ENCODE peak calls at places on chromosomes 11 and 22, in six cellular contexts. F, P, K, U, I and L are unnamed samples.

GRCh38 chr11:109033627-109034340 is 368.9 kb downstream of the DDX10 start:
- ATAC-seq in F (no peak), P (no peak), K (no peak), U (no peak), I (no peak), L (no peak)

GRCh38 chr11:14713518-14714244 is 70.1 kb downstream of the PDE3B start:
- ATAC-seq in F (no peak), P (no peak), K (no peak), U (no peak), I (no peak), L (no peak)

GRCh38 chr22:30150212-30150611 is 69.9 kb downstream of the HORMAD2 start:
- ATAC-seq in F (no peak), P (no peak), K (no peak), U (no peak), I (no peak), L (no peak)

GRCh38 chr22:45526768-45527360 is 24.2 kb downstream of the FBLN1 start:
- ATAC-seq in F (no peak), P (no peak), K (no peak), U (no peak), I (peak), L (peak)

GRCh38 chr22:20422271-20422958 is 15.2 kb downstream of the SCARF2 start:
- ATAC-seq in F (no peak), P (no peak), K (no peak), U (no peak), I (no peak), L (no peak)

GRCh38 chr11:70435361-70435760 is 37.0 kb downstream of the CTTN start:
- ATAC-seq in F (no peak), P (no peak), K (no peak), U (no peak), I (no peak), L (no peak)

GRCh38 chr11:1067812-1068496 is 6.7 kb upstream of the MUC2 start:
- ATAC-seq in F (peak), P (no peak), K (no peak), U (no peak), I (no peak), L (no peak)

GRCh38 chr11:61972796-61973602 is 5.6 kb upstream of the FTH1 start:
- ATAC-seq in F (peak), P (peak), K (peak), U (no peak), I (peak), L (peak)

GRCh38 chr11:15716550-15716949 is 601.8 kb downstream of the INSC start:
- ATAC-seq in F (no peak), P (no peak), K (no peak), U (no peak), I (no peak), L (no peak)

GRCh38 chr11:69746140-69746539 is 29.0 kb downstream of the FGF4 start:
- ATAC-seq in F (peak), P (peak), K (no peak), U (peak), I (no peak), L (no peak)

GRCh38 chr11:96306600-96306932 is 36.4 kb downstream of the MAML2 start:
- ATAC-seq in F (no peak), P (peak), K (no peak), U (no peak), I (no peak), L (no peak)

GRCh38 chr11:2093575-2094353 is 45.4 kb downstream of the IGF2 start:
- ATAC-seq in F (no peak), P (no peak), K (no peak), U (no peak), I (no peak), L (no peak)

GRCh38 chr11:120517390-120518315 is 6.1 kb downstream of the GRIK4 start:
- ATAC-seq in F (peak), P (no peak), K (no peak), U (no peak), I (peak), L (peak)

GRCh38 chr11:108559340-108559739 is 34.2 kb downstream of the EXPH5 start:
- ATAC-seq in F (no peak), P (no peak), K (peak), U (no peak), I (no peak), L (no peak)

GRCh38 chr22:30400159-30400558 is 3.3 kb downstream of the SEC14L2 start:
- ATAC-seq in F (no peak), P (no peak), K (no peak), U (no peak), I (no peak), L (no peak)

GRCh38 chr11:70243912-70244652 is 26.4 kb upstream of the PPFIA1 start:
- ATAC-seq in F (no peak), P (peak), K (no peak), U (no peak), I (no peak), L (no peak)

GRCh38 chr22:39405346-39406085 is 5.9 kb downstream of the TAB1 start:
- ATAC-seq in F (no peak), P (no peak), K (no peak), U (no peak), I (no peak), L (peak)

GRCh38 chr22:19930537-19931486 is 10.8 kb upstream of the COMT start:
- ATAC-seq in F (no peak), P (no peak), K (no peak), U (no peak), I (peak), L (no peak)

GRCh38 chr11:11406652-11407051 is 53.6 kb upstream of the CSNK2A3 start:
- ATAC-seq in F (no peak), P (no peak), K (no peak), U (no peak), I (no peak), L (no peak)

GRCh38 chr11:32497951-32498350 is 62.6 kb upstream of the WT1 start:
- ATAC-seq in F (no peak), P (no peak), K (no peak), U (no peak), I (no peak), L (no peak)

DNA sequence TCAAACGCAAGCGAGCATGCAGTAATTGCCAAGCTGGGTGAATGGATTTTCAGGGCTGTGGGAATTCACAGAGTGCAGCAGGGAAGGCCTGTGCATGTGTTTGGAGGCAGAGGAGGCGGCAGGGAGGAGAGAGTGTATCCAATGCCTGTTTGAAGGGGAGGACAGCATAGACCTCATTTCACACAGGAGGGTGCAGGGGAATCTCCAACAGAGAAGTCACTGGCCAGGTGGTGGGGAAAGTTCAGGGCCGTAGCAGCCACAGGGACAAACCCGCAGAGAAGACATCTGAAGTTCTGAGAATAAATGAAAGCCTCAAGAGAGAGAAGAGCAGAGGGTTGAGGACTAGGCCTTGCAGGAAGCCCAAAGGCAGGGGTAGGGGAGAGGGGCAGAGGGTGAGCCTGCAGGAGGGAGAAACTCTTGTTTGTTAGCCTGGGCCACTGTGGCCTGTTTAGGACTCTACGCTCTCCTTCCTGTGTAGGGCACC is 19.2 kb upstream of the KDM2A start:
- ATAC-seq in F (peak), P (no peak), K (peak), U (no peak), I (no peak), L (no peak)
- H3K27ac ChIP-seq in F (no peak), P (no peak), K (peak), U (no peak), I (no peak), L (no peak)

DNA sequence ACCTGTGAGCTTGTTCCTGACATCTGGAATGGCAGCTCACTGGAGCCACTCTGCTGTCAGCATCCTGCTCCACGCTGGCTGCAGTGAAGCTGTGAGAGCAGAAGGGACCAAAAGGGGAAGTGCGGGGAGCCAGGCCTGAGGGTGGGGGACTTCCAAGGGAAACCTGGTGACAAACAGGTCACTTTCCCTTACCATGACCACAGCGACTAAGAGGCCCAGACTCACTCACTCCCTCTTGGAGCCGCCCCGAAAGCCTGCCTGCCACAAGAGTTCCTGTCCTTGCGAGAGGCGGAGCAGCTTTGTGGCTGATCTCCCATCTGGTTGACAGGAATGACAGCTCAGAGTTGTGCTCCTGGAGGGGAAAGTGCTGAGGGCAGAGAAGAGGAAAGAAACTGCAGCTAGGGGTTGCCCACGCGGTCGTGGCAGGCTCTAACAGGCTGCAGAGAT is 183.8 kb upstream of the NTM start:
- ATAC-seq in F (peak), P (no peak), K (peak), U (no peak), I (no peak), L (no peak)
- TF ChIP-seq EP300 in F (no peak), P (no peak), K (peak), U (no peak), I (no peak), L (no peak)

GRCh38 chr11:118003456-118003855 is 17.3 kb downstream of the IL10RA start:
- ATAC-seq in F (no peak), P (no peak), K (no peak), U (no peak), I (no peak), L (no peak)
- H3K27ac ChIP-seq in F (no peak), P (no peak), K (no peak), U (peak), I (no peak), L (peak)

GRCh38 chr11:66267379-66268209 is 845 bp upstream of the RAB1B start:
- ATAC-seq in F (peak), P (peak), K (peak), U (peak), I (peak), L (peak)
- TF ChIP-seq EP300 in F (no peak), P (no peak), K (no peak), U (no peak), I (no peak), L (no peak)

GRCh38 chr11:68439355-68440065 is 21.0 kb upstream of the PPP6R3 start:
- ATAC-seq in F (no peak), P (peak), K (no peak), U (peak), I (no peak), L (peak)

GRCh38 chr11:68437927-68438657 is 22.5 kb upstream of the PPP6R3 start:
- ATAC-seq in F (no peak), P (peak), K (no peak), U (no peak), I (no peak), L (no peak)

GRCh38 chr11:68441466-68442230 is 18.9 kb upstream of the PPP6R3 start:
- ATAC-seq in F (no peak), P (no peak), K (peak), U (no peak), I (no peak), L (no peak)

GRCh38 chr11:68438658-68439259 is 21.8 kb upstream of the PPP6R3 start:
- ATAC-seq in F (no peak), P (no peak), K (no peak), U (no peak), I (no peak), L (no peak)

DNA sequence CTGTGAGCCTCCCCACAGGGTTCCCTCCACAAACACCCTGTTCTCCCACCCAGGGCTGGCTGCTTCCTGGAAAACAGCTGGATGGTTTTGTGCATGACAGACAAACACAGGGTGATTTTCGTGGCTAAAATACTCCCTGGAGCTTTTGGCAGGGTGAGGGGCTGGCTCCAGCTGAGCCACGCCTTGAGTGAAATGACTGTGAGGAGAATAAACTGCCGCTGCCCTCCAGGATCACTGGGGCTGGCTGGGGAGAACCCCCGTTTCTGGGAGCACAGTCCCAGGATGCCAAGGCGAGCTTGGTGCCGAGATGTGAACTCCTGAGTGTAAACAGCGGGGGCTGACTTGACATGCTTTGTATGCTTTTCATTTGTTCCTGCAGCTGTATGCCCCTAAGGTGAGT is 20.3 kb upstream of the PPP6R3 start:
- ATAC-seq in F (no peak), P (no peak), K (no peak), U (no peak), I (no peak), L (no peak)
- H3K27ac ChIP-seq in F (no peak), P (no peak), K (no peak), U (no peak), I (no peak), L (peak)

GRCh38 chr22:41127447-41127846 is 35.1 kb downstream of the EP300 start:
- ATAC-seq in F (no peak), P (no peak), K (no peak), U (no peak), I (peak), L (no peak)

GRCh38 chr22:41128606-41129005 is 36.2 kb downstream of the EP300 start:
- ATAC-seq in F (no peak), P (no peak), K (no peak), U (no peak), I (no peak), L (no peak)

GRCh38 chr22:41123151-41123550 is 30.8 kb downstream of the EP300 start:
- ATAC-seq in F (no peak), P (no peak), K (no peak), U (no peak), I (no peak), L (no peak)

GRCh38 chr22:41124086-41124485 is 31.7 kb downstream of the EP300 start:
- ATAC-seq in F (no peak), P (no peak), K (no peak), U (no peak), I (no peak), L (no peak)
- TF ChIP-seq EP300 in F (no peak), P (no peak), K (no peak), U (no peak), I (no peak), L (no peak)

DNA sequence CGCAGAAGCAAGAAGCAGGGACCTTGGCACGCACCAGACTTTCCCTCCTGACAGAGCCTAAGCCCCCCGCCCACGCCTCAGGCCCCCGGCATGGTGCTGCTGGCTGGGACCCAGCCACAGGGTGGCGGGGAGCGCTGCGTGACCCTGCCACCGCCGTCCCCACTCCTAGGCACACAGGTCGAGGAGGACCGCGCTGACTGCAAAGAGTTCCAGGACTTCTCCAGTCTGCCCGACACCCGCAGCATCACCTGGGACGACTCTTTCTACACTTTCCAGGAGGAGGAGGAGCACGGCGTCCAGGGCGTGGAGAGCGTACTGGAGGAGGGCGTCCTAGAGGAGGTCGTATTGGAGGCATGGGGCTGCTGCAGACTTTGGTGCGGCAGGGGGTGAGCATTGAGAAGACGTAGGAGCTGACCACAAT is 103.7 kb downstream of the TRIM51G start:
- ATAC-seq in F (no peak), P (no peak), K (no peak), U (no peak), I (no peak), L (no peak)
- H3K27ac ChIP-seq in F (no peak), P (no peak), K (no peak), U (no peak), I (no peak), L (no peak)